ENCODE peak calls at places on chromosomes 4 and X, in four cellular contexts. One of them, this sample, is unnamed.

GRCh38 chr4:663438-664428 is 10.3 kb downstream of the ATP5ME start:
- DNase-seq in adrenal gland: no peak
- DNase-seq in AML-193: peak
- DNase-seq in NCI-H510A treated with DMSO at 0.1 percent for 48 hours: peak
- DNase-seq in this sample: peak

GRCh38 chr4:76951333-76952033 is 1.9 kb downstream of the SEPTIN11 start:
- DNase-seq in AML-193: no peak
- DNase-seq in adrenal gland: no peak
- DNase-seq in NCI-H510A treated with DMSO at 0.1 percent for 48 hours: no peak
- DNase-seq in this sample: no peak

GRCh38 chr4:54607067-54607466 is 50.7 kb upstream of the KIT start:
- DNase-seq in NCI-H510A treated with DMSO at 0.1 percent for 48 hours: peak
- DNase-seq in AML-193: no peak
- DNase-seq in adrenal gland: no peak
- DNase-seq in this sample: no peak

GRCh38 chrX:33324099-33324498 is 112.8 kb upstream of the DMD start:
- DNase-seq in AML-193: no peak
- DNase-seq in NCI-H510A treated with DMSO at 0.1 percent for 48 hours: no peak
- DNase-seq in adrenal gland: no peak
- DNase-seq in this sample: no peak

GRCh38 chr4:72631296-72631695 is 62.3 kb upstream of the ADAMTS3 start:
- DNase-seq in NCI-H510A treated with DMSO at 0.1 percent for 48 hours: no peak
- DNase-seq in adrenal gland: peak
- DNase-seq in AML-193: no peak
- DNase-seq in this sample: no peak

GRCh38 chrX:123962006-123962485 is 540 bp downstream of the STAG2 start:
- DNase-seq in adrenal gland: no peak
- DNase-seq in AML-193: no peak
- DNase-seq in NCI-H510A treated with DMSO at 0.1 percent for 48 hours: peak
- DNase-seq in this sample: no peak

GRCh38 chrX:42505057-42505456 is 272.9 kb downstream of the PPP1R2C start:
- DNase-seq in AML-193: no peak
- DNase-seq in NCI-H510A treated with DMSO at 0.1 percent for 48 hours: no peak
- DNase-seq in adrenal gland: no peak
- DNase-seq in this sample: no peak

GRCh38 chr4:88991746-88992145 is 65.2 kb downstream of the FAM13A start:
- DNase-seq in AML-193: no peak
- DNase-seq in adrenal gland: no peak
- DNase-seq in NCI-H510A treated with DMSO at 0.1 percent for 48 hours: no peak
- DNase-seq in this sample: no peak

GRCh38 chr4:101782546-101782945 is 8.0 kb upstream of the BANK1 start:
- DNase-seq in NCI-H510A treated with DMSO at 0.1 percent for 48 hours: no peak
- DNase-seq in adrenal gland: no peak
- DNase-seq in AML-193: no peak
- DNase-seq in this sample: no peak

GRCh38 chr4:37244583-37245390 is at the start of gene NWD2:
- DNase-seq in adrenal gland: no peak
- DNase-seq in AML-193: no peak
- DNase-seq in NCI-H510A treated with DMSO at 0.1 percent for 48 hours: peak
- DNase-seq in this sample: no peak

GRCh38 chr4:183163135-183163534 is 64.1 kb downstream of the WWC2 start:
- DNase-seq in NCI-H510A treated with DMSO at 0.1 percent for 48 hours: no peak
- DNase-seq in adrenal gland: no peak
- DNase-seq in AML-193: no peak
- DNase-seq in this sample: no peak

GRCh38 chr4:128810331-128810870 is 901 bp downstream of the JADE1 start:
- DNase-seq in adrenal gland: peak
- DNase-seq in AML-193: peak
- DNase-seq in NCI-H510A treated with DMSO at 0.1 percent for 48 hours: peak
- DNase-seq in this sample: peak

GRCh38 chrX:39504850-39505259 is 592.9 kb downstream of the BCOR start:
- DNase-seq in adrenal gland: no peak
- DNase-seq in AML-193: no peak
- DNase-seq in NCI-H510A treated with DMSO at 0.1 percent for 48 hours: no peak
- DNase-seq in this sample: no peak

GRCh38 chr4:8208565-8208964 is 9.5 kb downstream of the SH3TC1 start:
- DNase-seq in NCI-H510A treated with DMSO at 0.1 percent for 48 hours: no peak
- DNase-seq in adrenal gland: no peak
- DNase-seq in AML-193: no peak
- DNase-seq in this sample: no peak

GRCh38 chrX:17036172-17036961 is 89.9 kb downstream of the REPS2 start:
- DNase-seq in AML-193: no peak
- DNase-seq in NCI-H510A treated with DMSO at 0.1 percent for 48 hours: no peak
- DNase-seq in adrenal gland: no peak
- DNase-seq in this sample: no peak

GRCh38 chr4:128980816-128981326 is 112.5 kb downstream of the SCLT1 start:
- DNase-seq in adrenal gland: no peak
- DNase-seq in AML-193: no peak
- DNase-seq in NCI-H510A treated with DMSO at 0.1 percent for 48 hours: peak
- DNase-seq in this sample: no peak

GRCh38 chr4:150209140-150209829 is 131.0 kb downstream of the DCLK2 start:
- DNase-seq in AML-193: peak
- DNase-seq in NCI-H510A treated with DMSO at 0.1 percent for 48 hours: peak
- DNase-seq in adrenal gland: peak
- DNase-seq in this sample: no peak

GRCh38 chrX:154308108-154308946 is 12.7 kb downstream of the TKTL1 start:
- DNase-seq in AML-193: peak
- DNase-seq in NCI-H510A treated with DMSO at 0.1 percent for 48 hours: peak
- DNase-seq in adrenal gland: peak
- DNase-seq in this sample: peak

GRCh38 chr4:105560488-105560887 is 8.1 kb downstream of the ARHGEF38 start:
- DNase-seq in adrenal gland: no peak
- DNase-seq in NCI-H510A treated with DMSO at 0.1 percent for 48 hours: no peak
- DNase-seq in AML-193: no peak
- DNase-seq in this sample: no peak

GRCh38 chrX:136143714-136144113 is 3.6 kb upstream of the FHL1 start:
- DNase-seq in AML-193: no peak
- DNase-seq in NCI-H510A treated with DMSO at 0.1 percent for 48 hours: no peak
- DNase-seq in adrenal gland: no peak
- DNase-seq in this sample: no peak

GRCh38 chr4:140188975-140189374 is 35.0 kb upstream of the MAML3 start:
- DNase-seq in AML-193: no peak
- DNase-seq in adrenal gland: peak
- DNase-seq in NCI-H510A treated with DMSO at 0.1 percent for 48 hours: no peak
- DNase-seq in this sample: no peak

GRCh38 chr4:169131556-169132208 is 121.6 kb upstream of the CBR4 start:
- DNase-seq in adrenal gland: no peak
- DNase-seq in AML-193: no peak
- DNase-seq in NCI-H510A treated with DMSO at 0.1 percent for 48 hours: no peak
- DNase-seq in this sample: no peak

GRCh38 chr4:133320576-133321170 is 171.6 kb downstream of the PCDH10 start:
- DNase-seq in AML-193: peak
- DNase-seq in NCI-H510A treated with DMSO at 0.1 percent for 48 hours: peak
- DNase-seq in adrenal gland: no peak
- DNase-seq in this sample: no peak

GRCh38 chr4:128675083-128675482 is 134.4 kb upstream of the JADE1 start:
- DNase-seq in NCI-H510A treated with DMSO at 0.1 percent for 48 hours: no peak
- DNase-seq in AML-193: no peak
- DNase-seq in adrenal gland: no peak
- DNase-seq in this sample: no peak

GRCh38 chrX:13778916-13779315 is 38.0 kb downstream of the GPM6B start:
- DNase-seq in AML-193: no peak
- DNase-seq in adrenal gland: no peak
- DNase-seq in NCI-H510A treated with DMSO at 0.1 percent for 48 hours: no peak
- DNase-seq in this sample: no peak

This sample was measured in effector memory CD8-positive, alpha-beta T cell.